ENCODE peak calls at places on chromosomes 4 and X, in six cellular contexts. P is adrenal gland; B is AG09309; A is CD8-positive, alpha-beta T cell; K is endodermal cell; J is lower lobe of right lung. V is an unnamed sample.
A peak's percentile ranks its signal among the peaks of the same experiment; 100 is the strongest.

GRCh38 chr4:152535236-152535902 is 523 bp downstream of the FBXW7 start:
- DNase-seq in P (peak; percentile 20), B (no peak), A (peak; percentile 8), K (no peak), J (peak; percentile 53), V (no peak)

GRCh38 chr4:36067116-36067515 is 177.2 kb downstream of the ARAP2 start:
- DNase-seq in P (no peak), B (no peak), A (no peak), K (no peak), J (no peak), V (no peak)

GRCh38 chr4:3322059-3322550 is 29.3 kb downstream of the RGS12 start:
- DNase-seq in P (no peak), B (peak; percentile 11), A (no peak), K (peak; percentile 45), J (no peak), V (no peak)

GRCh38 chr4:184983660-184984356 is 34.5 kb upstream of the HELT start:
- DNase-seq in P (peak; percentile 67), B (peak; percentile 2), A (peak; percentile 12), K (peak; percentile 95), J (peak; percentile 70), V (peak; percentile 79)

GRCh38 chr4:99848576-99848975 is 31.9 kb downstream of the DAPP1 start:
- DNase-seq in P (no peak), B (no peak), A (no peak), K (no peak), J (no peak), V (no peak)

GRCh38 chrX:16786791-16787735 is 797 bp downstream of the TXLNG start:
- DNase-seq in P (peak; percentile 45), B (no peak), A (peak; percentile 5), K (peak; percentile 71), J (peak; percentile 47), V (no peak)

GRCh38 chr4:188428935-188429334 is 289.7 kb downstream of the TRIML1 start:
- DNase-seq in P (no peak), B (no peak), A (no peak), K (no peak), J (no peak), V (no peak)

GRCh38 chr4:133624744-133625143 is 475.6 kb downstream of the PCDH10 start:
- DNase-seq in P (no peak), B (no peak), A (no peak), K (peak; percentile 65), J (no peak), V (no peak)

GRCh38 chrX:114344756-114345155 is 239.1 kb upstream of the HTR2C start:
- DNase-seq in P (no peak), B (no peak), A (no peak), K (no peak), J (no peak), V (peak; percentile 8)

GRCh38 chrX:11346283-11346682 is 53.1 kb downstream of the AMELX start:
- DNase-seq in P (no peak), B (no peak), A (no peak), K (no peak), J (no peak), V (no peak)

GRCh38 chr4:32172086-32172485 is 1451.9 kb downstream of the PCDH7 start:
- DNase-seq in P (no peak), B (no peak), A (no peak), K (no peak), J (no peak), V (no peak)

GRCh38 chr4:163866728-163867313 is 372.3 kb downstream of the TMA16 start:
- DNase-seq in P (no peak), B (no peak), A (no peak), K (no peak), J (no peak), V (no peak)

GRCh38 chrX:71997320-71997719 is 86.7 kb downstream of the NHSL2 start:
- DNase-seq in P (no peak), B (no peak), A (no peak), K (peak; percentile 52), J (no peak), V (no peak)

GRCh38 chrX:74535211-74535621 is 79.2 kb downstream of the RLIM start:
- DNase-seq in P (peak; percentile 50), B (no peak), A (no peak), K (peak; percentile 65), J (no peak), V (peak; percentile 32)

GRCh38 chr4:153013202-153013988 is 77.3 kb downstream of the FHDC1 start:
- DNase-seq in P (no peak), B (no peak), A (no peak), K (no peak), J (no peak), V (no peak)

GRCh38 chr4:110638347-110638746 is 15.5 kb upstream of the PITX2 start:
- DNase-seq in P (no peak), B (no peak), A (no peak), K (no peak), J (no peak), V (no peak)

GRCh38 chr4:110636231-110636676 is 13.4 kb upstream of the PITX2 start:
- DNase-seq in P (no peak), B (no peak), A (no peak), K (no peak), J (no peak), V (no peak)

GRCh38 chr4:110636677-110637407 is 14.0 kb upstream of the PITX2 start:
- DNase-seq in P (no peak), B (peak; percentile 60), A (no peak), K (peak; percentile 88), J (no peak), V (no peak)

GRCh38 chr4:110639207-110640092 is 16.6 kb upstream of the PITX2 start:
- DNase-seq in P (no peak), B (no peak), A (no peak), K (peak; percentile 80), J (peak; percentile 28), V (no peak)

DNA sequence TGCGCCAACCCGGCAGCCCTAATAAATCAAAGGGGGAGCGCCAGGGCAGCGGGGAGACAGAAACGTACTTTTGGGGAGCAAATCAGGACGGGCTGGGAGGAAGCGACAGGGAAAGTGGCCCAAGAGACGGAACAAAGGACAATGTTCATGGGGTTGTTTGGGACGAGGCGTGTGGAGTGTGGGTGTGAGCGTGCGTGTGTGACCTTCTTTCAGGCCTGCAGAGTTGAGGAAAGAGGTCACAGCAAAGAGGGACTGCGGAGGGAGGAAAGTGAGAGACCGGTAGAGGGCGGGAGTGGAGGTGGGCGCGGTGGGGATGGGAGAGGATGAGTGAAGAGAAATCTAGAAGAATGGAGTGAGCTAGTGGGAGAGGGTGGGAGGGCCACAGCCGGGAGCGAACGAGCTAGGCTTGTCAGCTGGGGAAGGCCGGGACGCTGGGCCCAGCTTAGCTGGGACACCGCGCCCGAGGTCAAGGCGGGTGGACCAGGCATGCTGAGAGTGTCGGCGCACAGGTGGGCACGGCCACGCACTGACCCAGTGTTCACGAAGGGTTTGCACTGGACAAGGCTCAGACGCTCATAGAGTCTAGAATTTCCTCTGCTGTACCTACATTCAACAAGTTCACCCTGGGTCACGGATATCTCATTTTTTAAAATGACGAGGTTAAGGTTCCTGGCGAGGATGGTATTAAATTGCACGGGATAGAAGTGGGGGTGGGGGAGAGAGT is 14.7 kb upstream of the PITX2 start:
- DNase-seq in P (no peak), B (no peak), A (no peak), K (peak; percentile 88), J (no peak), V (no peak)
- H3K4me3 ChIP-seq in P (no peak overlapping the region), B (peak overlapping the region; percentile 53), A (no peak overlapping the region), K (peak overlapping the region; percentile 82), J (no peak overlapping the region), V (no peak overlapping the region)

DNA sequence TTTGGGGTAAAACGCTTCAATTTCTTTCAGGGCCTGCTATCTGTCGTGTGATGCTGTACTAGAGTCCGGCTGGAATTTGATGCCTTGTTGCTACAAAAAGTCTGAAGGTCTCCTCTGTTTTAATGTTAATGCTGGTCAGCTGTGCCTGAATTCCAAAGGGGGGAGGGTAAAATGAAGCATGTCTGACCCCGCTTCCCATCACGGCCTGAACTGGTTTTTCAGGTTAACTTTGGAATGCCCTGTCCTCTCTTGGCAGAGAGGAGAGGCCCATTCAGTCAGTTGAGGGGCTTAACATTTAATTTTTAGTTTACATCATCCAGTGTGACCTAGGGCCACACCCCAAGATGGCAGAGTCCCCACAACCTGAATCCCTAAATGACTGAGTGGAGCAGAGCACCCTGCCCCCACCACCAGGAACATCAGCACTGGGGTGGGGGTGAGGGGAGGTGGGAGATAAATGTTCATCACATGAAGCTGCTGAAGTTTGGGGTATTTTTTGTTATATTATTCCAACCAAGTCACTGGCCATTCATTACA is 47.9 kb upstream of the GPR78 start:
- DNase-seq in P (no peak), B (no peak), A (no peak), K (no peak), J (no peak), V (no peak)
- H3K4me3 ChIP-seq in P (no peak overlapping the region), B (no peak overlapping the region), A (no peak overlapping the region), K (no peak overlapping the region), J (no peak overlapping the region), V (no peak overlapping the region)

DNA sequence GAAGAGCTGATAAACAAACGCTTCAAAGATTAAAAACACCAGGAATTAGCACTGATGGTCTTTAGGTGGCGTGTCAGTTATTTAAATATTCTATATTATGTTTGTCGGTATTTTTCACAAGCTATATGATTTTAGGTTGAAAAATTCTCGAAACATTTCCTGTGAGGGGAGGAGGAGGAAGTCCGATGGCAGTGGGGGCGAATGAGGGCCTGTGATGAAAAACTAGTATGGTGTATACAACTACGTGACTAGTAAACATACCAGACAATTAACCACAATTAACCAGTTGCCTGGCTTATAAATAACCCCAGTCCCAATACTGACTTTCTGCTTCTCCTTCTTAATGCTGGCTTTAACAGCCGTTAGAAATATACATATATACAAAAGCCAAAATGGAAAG is 612 bp upstream of the NAP1L2 start:
- DNase-seq in P (no peak), B (no peak), A (no peak), K (no peak), J (no peak), V (peak; percentile 0)
- H3K4me3 ChIP-seq in P (no peak overlapping the region), B (no peak overlapping the region), A (peak overlapping the region; percentile 55), K (peak overlapping the region; percentile 86), J (peak overlapping the region; percentile 55), V (peak overlapping the region; percentile 65)

GRCh38 chrX:2325076-2325784 is 175.5 kb downstream of the DHRSX start:
- DNase-seq in P (peak; percentile 96), B (peak; percentile 70), A (no peak), K (peak; percentile 70), J (peak; percentile 55), V (no peak)
- H3K4me3 ChIP-seq in P (no peak overlapping the region), B (peak overlapping the region; percentile 36), A (peak overlapping the region; percentile 3), K (no peak overlapping the region), J (peak overlapping the region; percentile 17), V (no peak overlapping the region)

DNA sequence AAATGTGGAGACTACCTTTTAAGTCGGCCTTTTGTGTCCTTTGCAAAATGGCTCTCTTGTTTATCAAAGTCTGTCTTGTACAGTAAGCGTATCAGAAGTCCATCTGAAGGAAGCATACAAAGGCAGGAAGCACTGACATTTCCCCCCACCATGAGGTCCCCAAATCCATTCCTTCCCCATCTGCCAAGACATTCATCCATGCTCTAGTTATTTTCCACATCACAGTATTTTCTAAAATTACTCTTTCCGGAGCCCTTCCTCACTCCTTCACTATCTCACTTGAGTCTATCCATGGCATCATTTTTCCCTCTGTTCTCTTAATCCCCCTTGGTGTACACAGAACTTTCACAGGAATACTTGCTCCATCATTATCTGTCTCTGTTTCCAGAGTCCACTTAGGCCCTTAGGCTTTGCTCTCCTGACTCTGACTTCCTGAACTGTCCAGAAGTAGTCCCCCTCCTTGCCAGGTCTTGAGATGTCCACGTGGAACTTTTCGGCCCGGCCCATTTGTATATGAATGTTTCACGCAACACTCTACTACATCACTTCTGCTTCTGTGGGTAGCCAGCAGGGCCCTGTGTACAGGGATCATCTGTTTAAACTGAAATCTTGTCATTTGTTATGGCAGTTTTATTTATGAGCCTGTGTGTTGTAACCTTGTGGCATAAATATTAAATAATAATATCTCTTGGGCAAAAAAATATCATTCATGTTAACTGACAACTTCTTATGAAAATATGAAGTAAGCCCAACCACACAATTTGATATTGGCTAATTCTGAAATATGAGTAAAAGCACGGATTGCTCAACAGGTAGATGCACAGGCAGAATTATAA is 2.0 kb downstream of the SEL1L3 start:
- DNase-seq in P (peak; percentile 27), B (no peak), A (no peak), K (no peak), J (peak; percentile 82), V (no peak)
- H3K4me3 ChIP-seq in P (no peak overlapping the region), B (no peak overlapping the region), A (no peak overlapping the region), K (no peak overlapping the region), J (peak overlapping the region; percentile 88), V (no peak overlapping the region)

V was measured in Jurkat, Clone E6-1.